ENCODE peak calls at places on chromosomes 4 and X, in seven cellular contexts. One of them, this sample, is unnamed.
A peak's percentile ranks its signal among the peaks of the same experiment; 100 is the strongest.

GRCh38 chrX:69543572-69543971 is 39.4 kb downstream of the NALF2 start:
- DNase-seq in SJSA1: no peak
- DNase-seq in heart left ventricle: no peak
- DNase-seq in left ventricle myocardium inferior: no peak
- DNase-seq in esophagus squamous epithelium: no peak
- DNase-seq in colonic mucosa: no peak
- DNase-seq in cardiac muscle cell: no peak
- DNase-seq in this sample: no peak

GRCh38 chr4:183639291-183639690 is 19.7 kb downstream of the RWDD4 start:
- DNase-seq in colonic mucosa: no peak
- DNase-seq in left ventricle myocardium inferior: no peak
- DNase-seq in cardiac muscle cell: no peak
- DNase-seq in SJSA1: no peak
- DNase-seq in heart left ventricle: no peak
- DNase-seq in esophagus squamous epithelium: no peak
- DNase-seq in this sample: no peak

GRCh38 chrX:152735860-152736511 is 2.4 kb downstream of the MAGEA12 start:
- DNase-seq in esophagus squamous epithelium: no peak
- DNase-seq in SJSA1: no peak
- DNase-seq in colonic mucosa: no peak
- DNase-seq in left ventricle myocardium inferior: no peak
- DNase-seq in cardiac muscle cell: no peak
- DNase-seq in heart left ventricle: no peak
- DNase-seq in this sample: no peak

GRCh38 chr4:42786350-42787070 is 106.0 kb upstream of the GRXCR1 start:
- DNase-seq in SJSA1: no peak
- DNase-seq in cardiac muscle cell: no peak
- DNase-seq in left ventricle myocardium inferior: no peak
- DNase-seq in heart left ventricle: no peak
- DNase-seq in colonic mucosa: no peak
- DNase-seq in esophagus squamous epithelium: no peak
- DNase-seq in this sample: no peak

GRCh38 chrX:40108959-40109287 is 11.2 kb upstream of the BCOR start:
- DNase-seq in heart left ventricle: peak; percentile 86
- DNase-seq in left ventricle myocardium inferior: peak; percentile 83
- DNase-seq in SJSA1: peak; percentile 78
- DNase-seq in colonic mucosa: peak; percentile 79
- DNase-seq in esophagus squamous epithelium: no peak
- DNase-seq in cardiac muscle cell: peak; percentile 85
- DNase-seq in this sample: peak; percentile 85

GRCh38 chrX:115518113-115518512 is 42.9 kb upstream of the PLS3 start:
- DNase-seq in heart left ventricle: no peak
- DNase-seq in SJSA1: no peak
- DNase-seq in left ventricle myocardium inferior: no peak
- DNase-seq in esophagus squamous epithelium: no peak
- DNase-seq in colonic mucosa: no peak
- DNase-seq in cardiac muscle cell: no peak
- DNase-seq in this sample: no peak

GRCh38 chr4:46389301-46389761 is 597 bp downstream of the GABRA2 start:
- DNase-seq in left ventricle myocardium inferior: no peak
- DNase-seq in SJSA1: no peak
- DNase-seq in esophagus squamous epithelium: no peak
- DNase-seq in cardiac muscle cell: peak; percentile 25
- DNase-seq in heart left ventricle: no peak
- DNase-seq in colonic mucosa: peak; percentile 62
- DNase-seq in this sample: peak; percentile 16

GRCh38 chr4:18022572-18023039 is 1.1 kb upstream of the LCORL start:
- DNase-seq in esophagus squamous epithelium: no peak
- DNase-seq in SJSA1: no peak
- DNase-seq in left ventricle myocardium inferior: no peak
- DNase-seq in cardiac muscle cell: peak; percentile 15
- DNase-seq in heart left ventricle: no peak
- DNase-seq in colonic mucosa: no peak
- DNase-seq in this sample: no peak

GRCh38 chr4:48778431-48779094 is 1.5 kb downstream of the FRYL start:
- DNase-seq in left ventricle myocardium inferior: no peak
- DNase-seq in cardiac muscle cell: peak; percentile 64
- DNase-seq in esophagus squamous epithelium: no peak
- DNase-seq in colonic mucosa: no peak
- DNase-seq in SJSA1: no peak
- DNase-seq in heart left ventricle: no peak
- DNase-seq in this sample: no peak

GRCh38 chrX:39764441-39764914 is 333.3 kb downstream of the BCOR start:
- DNase-seq in heart left ventricle: no peak
- DNase-seq in SJSA1: no peak
- DNase-seq in colonic mucosa: no peak
- DNase-seq in left ventricle myocardium inferior: no peak
- DNase-seq in esophagus squamous epithelium: no peak
- DNase-seq in cardiac muscle cell: peak; percentile 57
- DNase-seq in this sample: no peak

GRCh38 chr4:8260656-8261111 is 8.9 kb upstream of the HTRA3 start:
- DNase-seq in left ventricle myocardium inferior: no peak
- DNase-seq in SJSA1: no peak
- DNase-seq in heart left ventricle: no peak
- DNase-seq in colonic mucosa: no peak
- DNase-seq in cardiac muscle cell: peak; percentile 70
- DNase-seq in esophagus squamous epithelium: no peak
- DNase-seq in this sample: peak; percentile 34

GRCh38 chrX:69025802-69026301 is 139.4 kb downstream of the PJA1 start:
- DNase-seq in heart left ventricle: no peak
- DNase-seq in left ventricle myocardium inferior: no peak
- DNase-seq in esophagus squamous epithelium: no peak
- DNase-seq in SJSA1: no peak
- DNase-seq in cardiac muscle cell: peak; percentile 49
- DNase-seq in colonic mucosa: no peak
- DNase-seq in this sample: no peak

GRCh38 chr4:76198411-76199237 is 15.0 kb downstream of the SCARB2 start:
- DNase-seq in esophagus squamous epithelium: no peak
- DNase-seq in heart left ventricle: peak; percentile 76
- DNase-seq in cardiac muscle cell: peak; percentile 91
- DNase-seq in colonic mucosa: peak; percentile 86
- DNase-seq in SJSA1: peak; percentile 77
- DNase-seq in left ventricle myocardium inferior: peak; percentile 46
- DNase-seq in this sample: peak; percentile 71
- H3K4me1 ChIP-seq in esophagus squamous epithelium: peaks cover 84% of the 10 kb centered on the region
- H3K4me1 ChIP-seq in heart left ventricle: peaks cover 76% of the 10 kb centered on the region
- H3K4me1 ChIP-seq in cardiac muscle cell: peaks cover 33% of the 10 kb centered on the region
- H3K4me1 ChIP-seq in colonic mucosa: peaks cover 47% of the 10 kb centered on the region
- H3K4me1 ChIP-seq in SJSA1: peaks cover 12% of the 10 kb centered on the region
- H3K4me1 ChIP-seq in left ventricle myocardium inferior: peaks cover 91% of the 10 kb centered on the region
- H3K4me1 ChIP-seq in this sample: peaks cover 37% of the 10 kb centered on the region

DNA sequence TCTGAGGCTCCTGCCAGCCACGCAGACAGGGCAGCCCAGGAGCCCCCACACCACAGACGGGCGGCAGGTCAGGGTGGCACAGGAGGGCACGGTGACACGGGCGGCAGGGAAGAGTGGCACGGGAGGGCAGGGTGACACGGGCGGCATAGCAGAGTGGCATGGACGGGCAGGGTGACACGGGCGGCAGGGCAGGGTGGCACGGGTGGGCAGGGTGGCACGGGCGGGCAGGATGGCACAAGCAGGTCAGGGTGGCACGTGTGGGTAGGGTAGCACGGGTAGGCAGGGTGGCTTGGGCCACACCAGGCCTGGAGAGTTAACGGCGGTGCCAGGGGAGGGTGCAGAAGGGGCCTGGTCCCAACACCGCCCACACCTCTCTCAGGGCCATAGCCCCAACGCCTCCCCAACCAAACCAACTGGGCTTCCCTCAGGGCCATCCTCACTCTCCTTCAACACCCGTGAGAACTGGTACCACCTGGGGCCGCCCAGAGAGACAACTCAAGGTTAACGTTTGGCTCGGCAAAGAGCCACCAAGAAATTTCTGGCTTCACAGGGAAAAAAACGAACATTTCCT is 3.4 kb downstream of the CTBP1 start:
- DNase-seq in left ventricle myocardium inferior: peak; percentile 14
- DNase-seq in heart left ventricle: no peak
- DNase-seq in esophagus squamous epithelium: no peak
- DNase-seq in SJSA1: no peak
- DNase-seq in colonic mucosa: no peak
- DNase-seq in cardiac muscle cell: no peak
- DNase-seq in this sample: peak; percentile 40
- H3K4me1 ChIP-seq in left ventricle myocardium inferior: peaks cover 86% of the 10 kb centered on the region
- H3K4me1 ChIP-seq in heart left ventricle: peaks cover 72% of the 10 kb centered on the region
- H3K4me1 ChIP-seq in esophagus squamous epithelium: peaks cover 66% of the 10 kb centered on the region
- H3K4me1 ChIP-seq in SJSA1: peaks cover 17% of the 10 kb centered on the region
- H3K4me1 ChIP-seq in colonic mucosa: peaks cover 38% of the 10 kb centered on the region
- H3K4me1 ChIP-seq in cardiac muscle cell: peaks cover 14% of the 10 kb centered on the region
- H3K4me1 ChIP-seq in this sample: peaks cover 30% of the 10 kb centered on the region

GRCh38 chr4:186688150-186688943 is 35.3 kb downstream of the FAT1 start:
- DNase-seq in colonic mucosa: no peak
- DNase-seq in heart left ventricle: no peak
- DNase-seq in SJSA1: no peak
- DNase-seq in left ventricle myocardium inferior: no peak
- DNase-seq in cardiac muscle cell: no peak
- DNase-seq in esophagus squamous epithelium: no peak
- DNase-seq in this sample: no peak
- H3K4me1 ChIP-seq in colonic mucosa: no peaks in the 10 kb centered on the region
- H3K4me1 ChIP-seq in heart left ventricle: peaks cover 40% of the 10 kb centered on the region
- H3K4me1 ChIP-seq in SJSA1: peaks cover 53% of the 10 kb centered on the region
- H3K4me1 ChIP-seq in left ventricle myocardium inferior: peaks cover 70% of the 10 kb centered on the region
- H3K4me1 ChIP-seq in cardiac muscle cell: peaks cover 25% of the 10 kb centered on the region
- H3K4me1 ChIP-seq in esophagus squamous epithelium: peaks cover 7% of the 10 kb centered on the region
- H3K4me1 ChIP-seq in this sample: peaks cover 2% of the 10 kb centered on the region

GRCh38 chrX:153900806-153901752 is 3.4 kb upstream of the AVPR2 start:
- DNase-seq in colonic mucosa: peak; percentile 53
- DNase-seq in esophagus squamous epithelium: no peak
- DNase-seq in heart left ventricle: peak; percentile 74
- DNase-seq in SJSA1: peak; percentile 59
- DNase-seq in left ventricle myocardium inferior: peak; percentile 39
- DNase-seq in cardiac muscle cell: peak; percentile 91
- DNase-seq in this sample: peak; percentile 63

GRCh38 chrX:153903991-153904957 is at the start of gene AVPR2:
- DNase-seq in cardiac muscle cell: no peak
- DNase-seq in left ventricle myocardium inferior: peak; percentile 36
- DNase-seq in colonic mucosa: no peak
- DNase-seq in esophagus squamous epithelium: no peak
- DNase-seq in SJSA1: no peak
- DNase-seq in heart left ventricle: peak; percentile 46
- DNase-seq in this sample: peak; percentile 81

GRCh38 chrX:153903238-153903980 is 1.1 kb upstream of the AVPR2 start:
- DNase-seq in heart left ventricle: peak; percentile 46
- DNase-seq in esophagus squamous epithelium: no peak
- DNase-seq in cardiac muscle cell: no peak
- DNase-seq in left ventricle myocardium inferior: no peak
- DNase-seq in colonic mucosa: no peak
- DNase-seq in SJSA1: no peak
- DNase-seq in this sample: peak; percentile 76

GRCh38 chrX:153902388-153902787 is 2.1 kb upstream of the AVPR2 start:
- DNase-seq in colonic mucosa: no peak
- DNase-seq in left ventricle myocardium inferior: no peak
- DNase-seq in cardiac muscle cell: no peak
- DNase-seq in SJSA1: no peak
- DNase-seq in esophagus squamous epithelium: no peak
- DNase-seq in heart left ventricle: no peak
- DNase-seq in this sample: no peak

GRCh38 chrX:153901753-153902140 is 2.7 kb upstream of the AVPR2 start:
- DNase-seq in left ventricle myocardium inferior: no peak
- DNase-seq in heart left ventricle: no peak
- DNase-seq in colonic mucosa: no peak
- DNase-seq in SJSA1: no peak
- DNase-seq in cardiac muscle cell: no peak
- DNase-seq in esophagus squamous epithelium: no peak
- DNase-seq in this sample: no peak
- H3K4me1 ChIP-seq in left ventricle myocardium inferior: peaks cover 21% of the 10 kb centered on the region
- H3K4me1 ChIP-seq in heart left ventricle: peaks cover 9% of the 10 kb centered on the region
- H3K4me1 ChIP-seq in colonic mucosa: no peaks in the 10 kb centered on the region
- H3K4me1 ChIP-seq in SJSA1: peaks cover 4% of the 10 kb centered on the region
- H3K4me1 ChIP-seq in cardiac muscle cell: no peaks in the 10 kb centered on the region
- H3K4me1 ChIP-seq in esophagus squamous epithelium: no peaks in the 10 kb centered on the region
- H3K4me1 ChIP-seq in this sample: no peaks in the 10 kb centered on the region